ENCODE peak calls at places on chromosomes 1 and 21, in five cellular contexts. M is progenitor cell of endocrine pancreas, I is Calu3, Y is omental fat pad, S is H9. B is an unnamed sample.

GRCh38 chr1:88890790-88891317 is 513 bp downstream of the GTF2B start:
- DNase-seq in S (peak), M (peak), Y (no peak), I (peak), B (peak)

GRCh38 chr1:226310123-226310540 is 1.2 kb upstream of the LIN9 start:
- DNase-seq in M (no peak), Y (no peak), I (no peak), S (no peak), B (peak)

GRCh38 chr1:169484107-169484506 is 1.6 kb downstream of the SLC19A2 start:
- DNase-seq in Y (no peak), S (no peak), M (no peak), I (no peak), B (no peak)

GRCh38 chr1:231515748-231516147 is 12.7 kb upstream of the TSNAX start:
- DNase-seq in I (no peak), S (no peak), Y (no peak), M (no peak), B (no peak)

GRCh38 chr21:46550511-46550941 is 54.4 kb downstream of the S100B start:
- DNase-seq in I (no peak), Y (no peak), S (no peak), M (no peak), B (no peak)

GRCh38 chr1:16348414-16349182 is 3.7 kb downstream of the FBXO42 start:
- DNase-seq in M (no peak), S (no peak), Y (no peak), I (no peak), B (no peak)

GRCh38 chr21:26818911-26819310 is 26.3 kb downstream of the ADAMTS1 start:
- DNase-seq in S (no peak), I (no peak), M (no peak), Y (no peak), B (no peak)

GRCh38 chr1:76124196-76124595 is 49.6 kb downstream of the ST6GALNAC3 start:
- DNase-seq in M (no peak), S (no peak), I (no peak), Y (no peak), B (no peak)

GRCh38 chr1:18322353-18323032 is 158.2 kb upstream of the KLHDC7A start:
- DNase-seq in M (no peak), I (no peak), Y (no peak), S (peak), B (no peak)
- TF ChIP-seq CTCF in M (peak), I (peak), Y (no peak), S (peak), B (no peak)

GRCh38 chr1:43683560-43683959 is 23.8 kb upstream of the ST3GAL3 start:
- DNase-seq in Y (no peak), M (no peak), S (no peak), I (no peak), B (no peak)

GRCh38 chr1:43691871-43692815 is 15.2 kb upstream of the ST3GAL3 start:
- DNase-seq in M (no peak), Y (no peak), I (no peak), S (no peak), B (no peak)

GRCh38 chr1:43688594-43689000 is 18.7 kb upstream of the ST3GAL3 start:
- DNase-seq in I (no peak), S (no peak), Y (no peak), M (no peak), B (no peak)

GRCh38 chr1:43688109-43688387 is 19.3 kb upstream of the ST3GAL3 start:
- DNase-seq in I (no peak), Y (no peak), S (no peak), M (no peak), B (no peak)

GRCh38 chr1:43687301-43688108 is 19.8 kb upstream of the ST3GAL3 start:
- DNase-seq in Y (no peak), S (no peak), M (no peak), I (no peak), B (peak)
- TF ChIP-seq CTCF in Y (no peak), S (no peak), M (no peak), I (no peak), B (no peak)

GRCh38 chr1:18673976-18674375 is 43.3 kb downstream of the PAX7 start:
- DNase-seq in Y (no peak), M (no peak), S (no peak), I (no peak), B (no peak)
- TF ChIP-seq CTCF in Y (no peak), M (no peak), S (peak), I (no peak), B (no peak)

DNA sequence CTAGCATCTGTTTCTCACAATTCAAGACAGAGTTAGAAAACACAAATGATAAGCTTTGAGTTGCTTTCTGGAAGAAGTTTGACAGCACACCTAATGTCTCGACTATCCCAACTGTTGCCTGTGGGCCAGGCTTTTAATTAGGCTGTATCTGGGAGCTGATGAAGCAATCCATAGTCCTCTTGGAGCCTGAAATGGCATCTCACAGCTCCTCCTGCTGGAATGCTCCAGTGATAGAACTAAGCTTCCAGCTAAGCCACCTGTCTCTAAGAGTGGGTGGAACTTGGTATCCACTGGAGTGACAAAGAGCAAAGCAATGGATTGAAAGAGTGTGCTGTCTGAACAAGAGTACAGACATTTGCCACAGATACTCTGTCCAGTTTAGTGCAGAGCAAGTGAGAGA is 605.3 kb upstream of the NR5A2 start:
- DNase-seq in M (no peak), I (peak), S (peak), Y (no peak), B (no peak)
- TF ChIP-seq CTCF in M (no peak), I (peak), S (peak), Y (no peak), B (no peak)

GRCh38 chr1:145855426-145855948 is 3.4 kb downstream of the PIAS3 start:
- DNase-seq in S (no peak), I (no peak), M (no peak), Y (no peak), B (no peak)
- TF ChIP-seq CTCF in S (no peak), I (no peak), M (no peak), Y (no peak), B (no peak)

GRCh38 chr1:181079920-181080319 is 8.6 kb upstream of the IER5 start:
- DNase-seq in I (no peak), Y (no peak), M (no peak), S (no peak), B (no peak)
- TF ChIP-seq CTCF in I (no peak), Y (no peak), M (no peak), S (no peak), B (no peak)

DNA sequence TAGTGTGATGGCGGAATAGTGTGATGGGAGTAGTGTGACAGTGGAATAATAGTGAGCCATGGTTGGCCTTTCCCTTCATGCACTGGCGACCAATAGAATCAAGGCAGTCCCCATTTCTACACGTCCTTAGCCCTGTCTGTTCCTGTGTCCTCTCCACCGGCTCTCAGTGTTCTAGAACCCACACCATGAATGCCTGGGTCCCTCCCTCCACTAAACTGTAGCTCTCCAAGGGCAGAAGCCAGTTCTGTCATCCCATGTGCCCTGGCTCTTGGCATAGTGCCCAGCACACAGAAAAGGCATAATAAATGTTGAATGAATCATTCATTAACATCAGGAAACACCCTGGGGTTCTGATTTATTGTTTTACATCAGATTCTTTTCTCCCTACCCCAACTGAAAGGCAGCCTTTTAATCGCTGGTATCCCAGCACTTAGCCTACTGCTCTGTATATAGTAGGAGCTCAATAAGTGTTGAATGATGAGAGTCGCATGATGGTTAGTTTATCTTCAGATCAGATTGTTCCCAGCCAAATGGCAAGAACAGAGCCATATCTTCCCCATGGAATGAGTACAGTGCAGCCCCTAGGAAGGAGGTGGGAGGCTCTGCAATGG is 325.6 kb downstream of the HHAT start:
- DNase-seq in S (no peak), I (no peak), M (no peak), Y (no peak), B (no peak)
- TF ChIP-seq CTCF in S (no peak), I (no peak), M (no peak), Y (no peak), B (no peak)

DNA sequence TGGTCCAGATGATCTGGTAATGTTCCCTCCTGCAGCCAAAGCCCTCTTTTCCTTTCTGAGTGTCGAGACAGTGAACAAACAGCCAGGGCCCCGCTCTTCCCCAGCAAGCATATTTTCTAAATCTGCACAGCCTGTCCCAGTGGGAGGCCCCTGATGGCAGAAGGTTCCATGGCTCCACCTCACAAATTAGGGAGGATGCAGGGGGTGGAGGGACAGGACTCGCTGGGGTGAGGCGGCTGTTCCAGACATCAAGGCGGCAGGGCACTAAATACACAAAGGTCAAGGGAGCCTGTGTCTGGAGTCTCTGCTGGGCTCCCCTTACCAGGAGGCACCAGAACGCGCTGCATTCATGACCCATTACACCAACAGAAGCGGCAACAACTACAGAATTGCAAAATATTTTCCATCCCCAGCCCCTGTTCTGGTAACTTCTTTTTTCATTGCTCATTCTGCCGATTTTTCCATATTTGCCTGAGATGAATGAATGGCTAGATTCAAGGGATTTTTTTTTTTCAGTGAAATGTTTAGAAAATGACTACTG is 27.0 kb upstream of the PRELP start:
- DNase-seq in I (no peak), Y (no peak), M (no peak), S (no peak), B (no peak)
- TF ChIP-seq CTCF in I (no peak), Y (no peak), M (no peak), S (no peak), B (no peak)